ENCODE peak calls at places on chromosomes 12 and 14, in ten cellular contexts. J is NCI-H1092; R is activated T-cell treated with anti-CD3 and anti-CD28 coated beads, Interleukin-2, amount 50 U/mL, for 72 hours; V is AG08395; X is pancreas; L is caudate nucleus; T is SW480; G is neural crest cell; U is lower leg skin; S is hippocampal formation. I is an unnamed sample.

GRCh38 chr14:69038449-69039286 is 59.6 kb upstream of the ACTN1 start:
- DNase-seq in G (no peak), V (peak; percentile 69), S (no peak), U (no peak), X (no peak), L (no peak), T (no peak), R (no peak), J (no peak), I (peak; percentile 34)

GRCh38 chr12:30691122-30691879 is 4.4 kb downstream of the IPO8 start:
- DNase-seq in V (peak; percentile 83), X (no peak), J (no peak), S (no peak), U (no peak), L (no peak), R (no peak), G (no peak), T (peak; percentile 43), I (no peak)

GRCh38 chr12:45674181-45674580 is 55.3 kb upstream of the ARID2 start:
- DNase-seq in J (no peak), V (no peak), L (no peak), U (no peak), X (no peak), G (no peak), T (no peak), R (no peak), S (no peak), I (no peak)

GRCh38 chr14:79256311-79256879 is 954.9 kb downstream of the DIO2 start:
- DNase-seq in L (no peak), X (no peak), R (no peak), U (no peak), G (no peak), S (no peak), V (no peak), T (no peak), J (no peak), I (no peak)

GRCh38 chr14:51367600-51367931 is 127.5 kb downstream of the TMX1 start:
- DNase-seq in S (no peak), R (no peak), V (peak; percentile 66), X (no peak), U (peak; percentile 47), G (no peak), J (no peak), T (no peak), L (no peak), I (no peak)

GRCh38 chr14:55556929-55557623 is 22.9 kb upstream of the KTN1 start:
- DNase-seq in R (no peak), L (no peak), T (peak; percentile 79), J (peak; percentile 37), V (peak; percentile 88), G (no peak), S (no peak), U (peak; percentile 58), X (peak; percentile 90), I (no peak)

GRCh38 chr14:40374221-40374620 is 942.0 kb upstream of the FBXO33 start:
- DNase-seq in R (no peak), S (no peak), J (no peak), T (no peak), L (no peak), V (no peak), G (no peak), X (no peak), U (no peak), I (no peak)

GRCh38 chr12:123829561-123829960 is 67.5 kb downstream of the DNAH10 start:
- DNase-seq in G (no peak), S (no peak), X (no peak), R (no peak), L (no peak), U (no peak), V (no peak), T (no peak), J (no peak), I (no peak)

GRCh38 chr14:102319351-102320032 is at the start of gene ZNF839:
- DNase-seq in R (peak; percentile 98), L (peak; percentile 92), X (peak; percentile 94), G (peak; percentile 96), V (peak; percentile 92), S (peak; percentile 84), U (peak; percentile 89), J (peak; percentile 84), T (peak; percentile 89), I (peak; percentile 95)

GRCh38 chr14:36194645-36195044 is 18.1 kb upstream of the PTCSC3 start:
- DNase-seq in J (peak; percentile 47), S (no peak), T (no peak), V (no peak), U (no peak), G (no peak), L (no peak), R (no peak), X (no peak), I (no peak)

GRCh38 chr14:57848786-57849185 is 17.1 kb downstream of the SLC35F4 start:
- DNase-seq in R (no peak), V (peak; percentile 13), T (no peak), J (no peak), U (no peak), L (no peak), G (no peak), S (no peak), X (no peak), I (no peak)